ENCODE peak calls at places on chromosomes 12 and 14, in nine cellular contexts. Y, P, Z, O, B, N, T, M and J are unnamed samples.

GRCh38 chr14:50055461-50056228 is 60.7 kb downstream of the VCPKMT start:
- DNase-seq in Y (no peak), P (no peak), Z (no peak), O (no peak), B (no peak), N (no peak), T (no peak), M (no peak), J (no peak)

GRCh38 chr14:81710232-81710845 is 176.7 kb upstream of the SEL1L start:
- DNase-seq in Y (peak; percentile 22), P (no peak), Z (peak; percentile 4), O (peak; percentile 3), B (no peak), N (no peak), T (no peak), M (peak; percentile 27), J (no peak)

GRCh38 chr14:95143813-95144620 is 13.3 kb downstream of the DICER1 start:
- DNase-seq in Y (no peak), P (no peak), Z (no peak), O (no peak), B (no peak), N (no peak), T (no peak), M (peak; percentile 39), J (no peak)

GRCh38 chr14:31059152-31059924 is 33.2 kb upstream of the STRN3 start:
- DNase-seq in Y (peak; percentile 65), P (peak; percentile 28), Z (peak; percentile 76), O (peak; percentile 80), B (no peak), N (peak; percentile 57), T (peak; percentile 61), M (peak; percentile 93), J (no peak)

GRCh38 chr12:75996907-75997447 is 34.6 kb downstream of the PHLDA1 start:
- DNase-seq in Y (no peak), P (no peak), Z (no peak), O (no peak), B (no peak), N (no peak), T (no peak), M (peak; percentile 40), J (no peak)

GRCh38 chr14:92217956-92218355 is 96.2 kb downstream of the CPSF2 start:
- DNase-seq in Y (no peak), P (peak; percentile 11), Z (no peak), O (peak; percentile 22), B (no peak), N (no peak), T (no peak), M (no peak), J (no peak)

GRCh38 chr12:53195516-53196420 is 11.3 kb downstream of the ITGB7 start:
- DNase-seq in Y (no peak), P (no peak), Z (no peak), O (no peak), B (no peak), N (no peak), T (no peak), M (no peak), J (no peak)

GRCh38 chr14:49865431-49865859 is 12.9 kb upstream of the NEMF start:
- DNase-seq in Y (peak; percentile 74), P (peak; percentile 28), Z (no peak), O (peak; percentile 52), B (peak; percentile 77), N (no peak), T (peak; percentile 85), M (peak; percentile 76), J (no peak)

GRCh38 chr12:4178424-4179184 is 95.0 kb upstream of the CCND2 start:
- DNase-seq in Y (no peak), P (no peak), Z (no peak), O (no peak), B (no peak), N (no peak), T (no peak), M (no peak), J (no peak)

GRCh38 chr12:31481415-31481814 is 109.5 kb downstream of the DENND5B start:
- DNase-seq in Y (no peak), P (no peak), Z (no peak), O (no peak), B (no peak), N (no peak), T (no peak), M (no peak), J (no peak)

GRCh38 chr12:26018926-26019325 is 60.4 kb downstream of the RASSF8 start:
- DNase-seq in Y (no peak), P (no peak), Z (no peak), O (peak; percentile 78), B (no peak), N (no peak), T (no peak), M (no peak), J (no peak)

GRCh38 chr12:116525418-116526001 is 33.7 kb upstream of the MAP1LC3B2 start:
- DNase-seq in Y (peak; percentile 90), P (peak; percentile 90), Z (peak; percentile 70), O (peak; percentile 90), B (no peak), N (peak; percentile 76), T (no peak), M (peak; percentile 88), J (no peak)

GRCh38 chr12:43551971-43552559 is at the start of gene ADAMTS20:
- DNase-seq in Y (no peak), P (no peak), Z (no peak), O (no peak), B (no peak), N (no peak), T (no peak), M (peak; percentile 1), J (no peak)

GRCh38 chr14:81727243-81727642 is 193.6 kb upstream of the SEL1L start:
- DNase-seq in Y (peak; percentile 65), P (no peak), Z (no peak), O (no peak), B (no peak), N (no peak), T (no peak), M (no peak), J (no peak)

GRCh38 chr12:116406529-116406928 is 129.0 kb upstream of the MED13L start:
- DNase-seq in Y (peak; percentile 62), P (peak; percentile 97), Z (no peak), O (peak; percentile 82), B (no peak), N (no peak), T (peak; percentile 76), M (peak; percentile 91), J (no peak)

GRCh38 chr12:62481843-62482540 is 15.4 kb downstream of the MON2 start:
- DNase-seq in Y (no peak), P (no peak), Z (no peak), O (no peak), B (no peak), N (no peak), T (no peak), M (no peak), J (no peak)

GRCh38 chr14:30389901-30390394 is 169.0 kb upstream of the G2E3 start:
- DNase-seq in Y (no peak), P (no peak), Z (no peak), O (no peak), B (no peak), N (no peak), T (no peak), M (no peak), J (no peak)

GRCh38 chr12:103431387-103431786 is 64.4 kb downstream of the C12orf42 start:
- DNase-seq in Y (no peak), P (no peak), Z (no peak), O (no peak), B (no peak), N (no peak), T (no peak), M (no peak), J (no peak)

GRCh38 chr14:98070521-98070920 is 1201.5 kb downstream of the BCL11B start:
- DNase-seq in Y (no peak), P (no peak), Z (no peak), O (no peak), B (no peak), N (no peak), T (no peak), M (no peak), J (no peak)

GRCh38 chr12:53048780-53049401 is 974 bp upstream of the TNS2 start:
- DNase-seq in Y (peak; percentile 79), P (peak; percentile 49), Z (no peak), O (peak; percentile 45), B (no peak), N (no peak), T (peak; percentile 72), M (peak; percentile 85), J (no peak)